ENCODE peak calls at places on chromosomes 4 and X, in six cellular contexts. One of them, this sample, is unnamed. For H3K4me1, the result is how much of the 10 kb centered on the place peaks cover.

GRCh38 chr4:99029018-99029735 is 33.7 kb downstream of the METAP1 start:
- ATAC-seq in pancreas: no peak
- ATAC-seq in DND-41: no peak
- ATAC-seq in right lobe of liver: no peak
- ATAC-seq in heart right ventricle: no peak
- ATAC-seq in body of pancreas: no peak
- ATAC-seq in this sample: no peak

GRCh38 chr4:39469429-39470077 is 10.7 kb downstream of the LIAS start:
- ATAC-seq in pancreas: peak
- ATAC-seq in DND-41: peak
- ATAC-seq in right lobe of liver: peak
- ATAC-seq in heart right ventricle: peak
- ATAC-seq in body of pancreas: peak
- ATAC-seq in this sample: peak

GRCh38 chrX:78329486-78329885 is 2.1 kb upstream of the CYSLTR1 start:
- ATAC-seq in pancreas: no peak
- ATAC-seq in DND-41: no peak
- ATAC-seq in right lobe of liver: no peak
- ATAC-seq in heart right ventricle: no peak
- ATAC-seq in body of pancreas: no peak
- ATAC-seq in this sample: no peak

GRCh38 chr4:87117051-87117729 is 103.2 kb downstream of the KLHL8 start:
- ATAC-seq in pancreas: peak
- ATAC-seq in DND-41: no peak
- ATAC-seq in right lobe of liver: peak
- ATAC-seq in heart right ventricle: no peak
- ATAC-seq in body of pancreas: peak
- ATAC-seq in this sample: no peak

GRCh38 chrX:103356897-103357296 is 591 bp downstream of the TCEAL9 start:
- ATAC-seq in pancreas: peak
- ATAC-seq in DND-41: peak
- ATAC-seq in right lobe of liver: peak
- ATAC-seq in heart right ventricle: peak
- ATAC-seq in body of pancreas: peak
- ATAC-seq in this sample: peak

GRCh38 chrX:39975094-39975865 is 122.5 kb downstream of the BCOR start:
- ATAC-seq in pancreas: no peak
- ATAC-seq in DND-41: no peak
- ATAC-seq in right lobe of liver: no peak
- ATAC-seq in heart right ventricle: no peak
- ATAC-seq in body of pancreas: peak
- ATAC-seq in this sample: no peak

GRCh38 chr4:92101609-92102231 is 202.0 kb upstream of the GRID2 start:
- ATAC-seq in pancreas: peak
- ATAC-seq in DND-41: no peak
- ATAC-seq in right lobe of liver: no peak
- ATAC-seq in heart right ventricle: no peak
- ATAC-seq in body of pancreas: peak
- ATAC-seq in this sample: peak

GRCh38 chr4:101825953-101826352 is 35.4 kb downstream of the BANK1 start:
- ATAC-seq in pancreas: no peak
- ATAC-seq in DND-41: no peak
- ATAC-seq in right lobe of liver: no peak
- ATAC-seq in heart right ventricle: no peak
- ATAC-seq in body of pancreas: no peak
- ATAC-seq in this sample: no peak

GRCh38 chr4:145613546-145614234 is 5.5 kb upstream of the MMAA start:
- ATAC-seq in pancreas: no peak
- ATAC-seq in DND-41: no peak
- ATAC-seq in right lobe of liver: no peak
- ATAC-seq in heart right ventricle: no peak
- ATAC-seq in body of pancreas: no peak
- ATAC-seq in this sample: no peak

GRCh38 chrX:107454302-107454701 is 4.8 kb downstream of the FRMPD3 start:
- ATAC-seq in pancreas: no peak
- ATAC-seq in DND-41: no peak
- ATAC-seq in right lobe of liver: no peak
- ATAC-seq in heart right ventricle: no peak
- ATAC-seq in body of pancreas: no peak
- ATAC-seq in this sample: no peak

GRCh38 chrX:9293051-9293496 is 171.8 kb upstream of the TBL1X start:
- ATAC-seq in pancreas: no peak
- ATAC-seq in DND-41: no peak
- ATAC-seq in right lobe of liver: no peak
- ATAC-seq in heart right ventricle: no peak
- ATAC-seq in body of pancreas: no peak
- ATAC-seq in this sample: no peak

GRCh38 chr4:178240891-178241290 is 798.7 kb upstream of the AGA start:
- ATAC-seq in pancreas: no peak
- ATAC-seq in DND-41: no peak
- ATAC-seq in right lobe of liver: peak
- ATAC-seq in heart right ventricle: no peak
- ATAC-seq in body of pancreas: no peak
- ATAC-seq in this sample: no peak

DNA sequence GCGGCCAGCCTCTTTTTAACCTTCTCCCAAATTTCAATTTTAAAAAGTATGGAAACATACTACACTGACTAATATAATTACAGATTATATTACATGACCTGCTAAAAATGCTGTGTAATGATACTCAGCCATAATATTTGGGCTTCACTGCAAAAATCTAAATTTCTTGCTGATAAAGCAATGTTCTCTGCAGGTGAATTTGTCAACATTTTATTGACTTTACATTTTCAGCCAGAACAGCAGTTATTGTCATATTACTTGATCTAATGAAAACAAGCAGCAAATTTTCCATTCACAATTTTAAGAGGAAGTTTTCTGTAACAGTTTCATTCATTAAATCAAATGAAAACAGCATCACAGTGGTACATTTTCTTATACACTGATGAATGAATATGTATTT is 91.1 kb downstream of the FRYL start:
- ATAC-seq in pancreas: no peak
- ATAC-seq in DND-41: no peak
- ATAC-seq in right lobe of liver: no peak
- ATAC-seq in heart right ventricle: no peak
- ATAC-seq in body of pancreas: no peak
- ATAC-seq in this sample: no peak
- H3K4me1 ChIP-seq in pancreas: under half
- H3K4me1 ChIP-seq in DND-41: under half
- H3K4me1 ChIP-seq in right lobe of liver: under half
- H3K4me1 ChIP-seq in heart right ventricle: under half
- H3K4me1 ChIP-seq in body of pancreas: under half
- H3K4me1 ChIP-seq in this sample: under half

GRCh38 chr4:185774076-185774731 is 37.8 kb downstream of the SORBS2 start:
- ATAC-seq in pancreas: no peak
- ATAC-seq in DND-41: no peak
- ATAC-seq in right lobe of liver: peak
- ATAC-seq in heart right ventricle: no peak
- ATAC-seq in body of pancreas: no peak
- ATAC-seq in this sample: no peak

GRCh38 chr4:185773419-185773818 is 38.6 kb downstream of the SORBS2 start:
- ATAC-seq in pancreas: peak
- ATAC-seq in DND-41: no peak
- ATAC-seq in right lobe of liver: peak
- ATAC-seq in heart right ventricle: peak
- ATAC-seq in body of pancreas: peak
- ATAC-seq in this sample: peak

GRCh38 chr4:185774815-185775684 is 36.9 kb downstream of the SORBS2 start:
- ATAC-seq in pancreas: peak
- ATAC-seq in DND-41: no peak
- ATAC-seq in right lobe of liver: peak
- ATAC-seq in heart right ventricle: no peak
- ATAC-seq in body of pancreas: peak
- ATAC-seq in this sample: peak

GRCh38 chr4:185778307-185778706 is 33.7 kb downstream of the SORBS2 start:
- ATAC-seq in pancreas: no peak
- ATAC-seq in DND-41: no peak
- ATAC-seq in right lobe of liver: no peak
- ATAC-seq in heart right ventricle: no peak
- ATAC-seq in body of pancreas: no peak
- ATAC-seq in this sample: no peak

DNA sequence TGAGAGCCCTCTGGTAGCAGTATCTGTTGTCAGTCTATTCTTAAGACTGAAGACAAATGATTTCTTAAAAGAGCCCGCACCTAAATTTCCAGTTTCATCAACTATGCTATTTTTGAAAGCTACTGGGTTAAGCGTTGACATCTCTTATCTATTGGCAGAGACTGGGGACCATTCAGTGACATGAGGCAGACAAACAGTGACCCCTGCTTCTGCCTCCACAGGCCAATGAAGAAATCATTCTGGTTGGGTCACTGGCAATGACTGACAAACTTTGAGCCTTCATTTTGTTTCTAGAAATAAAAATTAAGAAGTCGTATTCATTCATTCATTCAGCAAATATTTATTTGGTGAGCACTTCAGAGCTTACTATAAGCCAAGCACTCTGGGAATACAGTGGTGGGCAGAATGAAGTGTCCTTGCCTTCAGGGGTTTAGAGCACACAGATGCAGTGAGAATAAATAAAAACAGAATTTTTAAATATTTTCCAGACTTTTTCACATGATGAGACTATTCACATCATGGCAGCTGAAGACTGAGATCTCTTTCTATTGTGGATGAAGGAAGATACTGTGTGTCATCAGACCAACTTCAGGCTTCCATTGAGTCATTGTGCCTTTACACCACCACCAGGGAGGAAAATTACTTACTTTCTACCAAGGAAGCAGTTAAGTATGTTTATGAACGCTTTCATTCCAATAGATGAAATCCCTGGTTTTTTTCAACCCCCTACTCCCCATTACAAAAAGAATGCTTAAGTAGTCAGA is 36.0 kb downstream of the SORBS2 start:
- ATAC-seq in pancreas: no peak
- ATAC-seq in DND-41: no peak
- ATAC-seq in right lobe of liver: peak
- ATAC-seq in heart right ventricle: peak
- ATAC-seq in body of pancreas: no peak
- ATAC-seq in this sample: no peak
- H3K4me1 ChIP-seq in pancreas: under half
- H3K4me1 ChIP-seq in DND-41: under half
- H3K4me1 ChIP-seq in right lobe of liver: under half
- H3K4me1 ChIP-seq in heart right ventricle: half or more
- H3K4me1 ChIP-seq in body of pancreas: half or more
- H3K4me1 ChIP-seq in this sample: under half

DNA sequence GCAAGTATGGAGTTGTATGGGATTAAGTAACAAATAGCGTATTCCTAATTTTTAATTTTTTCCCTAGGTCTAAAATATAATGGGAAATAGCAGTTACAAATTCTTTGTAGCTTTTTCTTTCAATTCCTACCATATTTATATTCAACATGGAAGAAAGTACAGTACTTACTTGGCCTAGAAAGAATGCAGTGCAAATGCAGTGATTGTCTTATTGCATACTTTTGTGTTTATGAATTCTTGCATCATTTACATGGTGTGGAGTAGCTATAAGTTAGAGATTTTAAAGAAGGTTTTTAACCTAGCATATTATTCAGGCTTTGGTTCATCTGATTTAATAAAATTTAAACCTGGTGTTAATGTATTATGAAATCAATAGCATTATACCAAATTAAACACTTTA is 263.3 kb downstream of the BMPR1B start:
- ATAC-seq in pancreas: no peak
- ATAC-seq in DND-41: no peak
- ATAC-seq in right lobe of liver: no peak
- ATAC-seq in heart right ventricle: no peak
- ATAC-seq in body of pancreas: no peak
- ATAC-seq in this sample: no peak
- H3K4me1 ChIP-seq in pancreas: under half
- H3K4me1 ChIP-seq in DND-41: under half
- H3K4me1 ChIP-seq in right lobe of liver: under half
- H3K4me1 ChIP-seq in heart right ventricle: under half
- H3K4me1 ChIP-seq in body of pancreas: under half
- H3K4me1 ChIP-seq in this sample: under half

GRCh38 chr4:106585920-106586349 is 217.4 kb upstream of the GIMD1 start:
- ATAC-seq in pancreas: no peak
- ATAC-seq in DND-41: no peak
- ATAC-seq in right lobe of liver: no peak
- ATAC-seq in heart right ventricle: no peak
- ATAC-seq in body of pancreas: no peak
- ATAC-seq in this sample: no peak
- H3K4me1 ChIP-seq in pancreas: under half
- H3K4me1 ChIP-seq in DND-41: under half
- H3K4me1 ChIP-seq in right lobe of liver: under half
- H3K4me1 ChIP-seq in heart right ventricle: under half
- H3K4me1 ChIP-seq in body of pancreas: under half
- H3K4me1 ChIP-seq in this sample: under half

This sample was measured in gastroesophageal sphincter.